ENCODE peak calls at places on chromosomes 16 and 17, in seven cellular contexts. T is effector CD4-positive, alpha-beta T cell; U is GM13976; W is NCI-H1092; V is EL; O is left cardiac atrium; D is AG10803. G is an unnamed sample.

GRCh38 chr16:50153648-50154368 is 702 bp downstream of the TENT4B start:
- DNase-seq in U (peak; percentile 57), T (peak; percentile 26), D (peak; percentile 25), V (peak; percentile 40), W (no peak), O (peak; percentile 46), G (peak; percentile 60)

GRCh38 chr17:2050246-2050866 is 4.5 kb upstream of the HIC1 start:
- DNase-seq in V (peak; percentile 77), T (peak; percentile 70), D (peak; percentile 61), O (peak; percentile 79), W (no peak), U (peak; percentile 80), G (peak; percentile 66)

GRCh38 chr16:19555938-19556778 is 655 bp downstream of the VPS35L start:
- DNase-seq in V (peak; percentile 47), T (no peak), U (peak; percentile 47), W (no peak), D (peak; percentile 23), O (no peak), G (peak; percentile 39)

GRCh38 chr16:31869511-31870201 is 4.0 kb upstream of the ZNF267 start:
- DNase-seq in V (peak; percentile 83), W (no peak), T (peak; percentile 78), O (no peak), D (peak; percentile 66), U (peak; percentile 37), G (peak; percentile 63)

GRCh38 chr16:23145186-23145585 is 4.1 kb downstream of the USP31 start:
- DNase-seq in D (no peak), O (no peak), W (no peak), V (no peak), T (no peak), U (no peak), G (no peak)

GRCh38 chr17:8832711-8833352 is 33.7 kb upstream of the MFSD6L start:
- DNase-seq in V (peak; percentile 8), T (peak; percentile 5), U (peak; percentile 66), O (no peak), D (no peak), W (no peak), G (no peak)

GRCh38 chr17:34401165-34401564 is 38.1 kb upstream of the CCL1 start:
- DNase-seq in W (no peak), O (no peak), U (no peak), V (no peak), D (no peak), T (no peak), G (no peak)

GRCh38 chr17:17853811-17854527 is 17.2 kb upstream of the SREBF1 start:
- DNase-seq in U (no peak), O (no peak), T (no peak), D (no peak), W (no peak), V (peak; percentile 66), G (no peak)

GRCh38 chr16:61263400-61263799 is 772.8 kb downstream of the CDH8 start:
- DNase-seq in D (no peak), O (no peak), W (no peak), T (no peak), U (no peak), V (no peak), G (no peak)

GRCh38 chr17:1047177-1047885 is 50.4 kb downstream of the TIMM22 start:
- DNase-seq in W (no peak), U (no peak), V (no peak), O (peak; percentile 71), T (no peak), D (no peak), G (no peak)

GRCh38 chr17:42146911-42147607 is 7.7 kb downstream of the RAB5C start:
- DNase-seq in U (no peak), W (no peak), O (no peak), D (no peak), T (no peak), V (no peak), G (no peak)

GRCh38 chr17:30549864-30550511 is 72.8 kb downstream of the GOSR1 start:
- DNase-seq in V (peak; percentile 31), W (no peak), U (no peak), T (no peak), D (no peak), O (no peak), G (no peak)

GRCh38 chr17:61942085-61942484 is 14.3 kb upstream of the INTS2 start:
- DNase-seq in V (no peak), O (no peak), U (no peak), T (no peak), D (no peak), W (no peak), G (no peak)

GRCh38 chr17:15220785-15221184 is 44.3 kb downstream of the PMP22 start:
- DNase-seq in D (peak; percentile 76), U (no peak), V (no peak), W (no peak), T (no peak), O (no peak), G (no peak)

GRCh38 chr17:82330322-82331239 is 3.0 kb downstream of the SECTM1 start:
- DNase-seq in O (peak; percentile 39), U (no peak), V (peak; percentile 69), D (peak; percentile 58), T (no peak), W (peak; percentile 78), G (no peak)

GRCh38 chr17:57732062-57732461 is 13.0 kb downstream of the CCDC182 start:
- DNase-seq in U (no peak), W (no peak), D (no peak), O (no peak), T (no peak), V (no peak), G (no peak)

GRCh38 chr17:29212681-29213121 is 32.5 kb upstream of the MYO18A start:
- DNase-seq in O (no peak), D (peak; percentile 58), W (no peak), V (peak; percentile 22), U (no peak), T (no peak), G (no peak)

GRCh38 chr17:49468827-49469385 is 26.2 kb upstream of the NGFR start:
- DNase-seq in D (peak; percentile 40), V (no peak), W (no peak), O (no peak), T (no peak), U (no peak), G (no peak)

GRCh38 chr17:48825446-48826381 is 5.1 kb upstream of the CALCOCO2 start:
- DNase-seq in U (no peak), O (no peak), V (peak; percentile 62), D (no peak), T (no peak), W (no peak), G (no peak)

GRCh38 chr17:49518346-49519078 is 23.4 kb downstream of the NGFR start:
- DNase-seq in O (no peak), V (no peak), T (no peak), U (no peak), W (no peak), D (no peak), G (no peak)

GRCh38 chr17:17398928-17399926 is 77.6 kb upstream of the MED9 start:
- DNase-seq in W (no peak), T (no peak), O (no peak), U (no peak), D (peak; percentile 49), V (no peak), G (no peak)

GRCh38 chr16:31485571-31485970 is 2.6 kb downstream of the SLC5A2 start:
- DNase-seq in W (no peak), V (no peak), U (no peak), O (no peak), T (no peak), D (no peak), G (no peak)

GRCh38 chr16:11546522-11547485 is 39.9 kb downstream of the LITAF start:
- DNase-seq in D (peak; percentile 37), U (no peak), T (no peak), W (no peak), O (no peak), V (peak; percentile 36), G (no peak)

GRCh38 chr17:44137891-44138709 is 3.6 kb upstream of the HROB start:
- DNase-seq in O (peak; percentile 90), U (peak; percentile 77), V (peak; percentile 100), D (peak; percentile 99), W (no peak), T (peak; percentile 44), G (no peak)

GRCh38 chr16:65125871-65126270 is 4.0 kb upstream of the CDH11 start:
- DNase-seq in V (peak; percentile 52), O (no peak), W (no peak), T (no peak), U (no peak), D (peak; percentile 38), G (no peak)

GRCh38 chr16:85923153-85924021 is 24.4 kb downstream of the IRF8 start:
- DNase-seq in W (no peak), V (peak; percentile 51), U (no peak), T (no peak), D (no peak), O (no peak), G (no peak)

G was measured in B cell.